ENCODE peak calls at places on chromosomes 7 and 10, in six cellular contexts. One of them, this sample, is unnamed.
A peak's percentile ranks its signal among the peaks of the same experiment; 100 is the strongest.

GRCh38 chr7:39745320-39745719 is 121.9 kb downstream of the RALA start:
- DNase-seq in amniotic epithelial cell: no peak
- DNase-seq in naive thymus-derived CD8-positive, alpha-beta T cell: no peak
- DNase-seq in substantia nigra: no peak
- DNase-seq in Caki2: no peak
- DNase-seq in B cell: no peak
- DNase-seq in this sample: no peak

GRCh38 chr7:30322656-30323355 is 38.4 kb downstream of the ZNRF2 start:
- DNase-seq in amniotic epithelial cell: no peak
- DNase-seq in naive thymus-derived CD8-positive, alpha-beta T cell: no peak
- DNase-seq in substantia nigra: no peak
- DNase-seq in Caki2: no peak
- DNase-seq in B cell: peak; percentile 32
- DNase-seq in this sample: no peak

GRCh38 chr10:117503886-117504205 is 38.7 kb upstream of the EMX2 start:
- DNase-seq in amniotic epithelial cell: no peak
- DNase-seq in naive thymus-derived CD8-positive, alpha-beta T cell: no peak
- DNase-seq in substantia nigra: no peak
- DNase-seq in Caki2: no peak
- DNase-seq in B cell: no peak
- DNase-seq in this sample: no peak

GRCh38 chr10:6052247-6053221 is 9.6 kb downstream of the IL2RA start:
- DNase-seq in amniotic epithelial cell: no peak
- DNase-seq in naive thymus-derived CD8-positive, alpha-beta T cell: peak; percentile 54
- DNase-seq in substantia nigra: no peak
- DNase-seq in Caki2: no peak
- DNase-seq in B cell: peak; percentile 62
- DNase-seq in this sample: no peak

GRCh38 chr10:95880704-95881103 is 27.1 kb upstream of the CC2D2B start:
- DNase-seq in amniotic epithelial cell: no peak
- DNase-seq in naive thymus-derived CD8-positive, alpha-beta T cell: no peak
- DNase-seq in substantia nigra: no peak
- DNase-seq in Caki2: no peak
- DNase-seq in B cell: peak; percentile 61
- DNase-seq in this sample: no peak

GRCh38 chr7:120190566-120190965 is 82.4 kb upstream of the KCND2 start:
- DNase-seq in amniotic epithelial cell: peak; percentile 27
- DNase-seq in naive thymus-derived CD8-positive, alpha-beta T cell: no peak
- DNase-seq in substantia nigra: no peak
- DNase-seq in Caki2: no peak
- DNase-seq in B cell: no peak
- DNase-seq in this sample: no peak

GRCh38 chr10:62461120-62461519 is 87.0 kb downstream of the ZNF365 start:
- DNase-seq in amniotic epithelial cell: no peak
- DNase-seq in naive thymus-derived CD8-positive, alpha-beta T cell: no peak
- DNase-seq in substantia nigra: no peak
- DNase-seq in Caki2: no peak
- DNase-seq in B cell: no peak
- DNase-seq in this sample: no peak

GRCh38 chr7:121824276-121824675 is 48.7 kb upstream of the PTPRZ1 start:
- DNase-seq in amniotic epithelial cell: no peak
- DNase-seq in naive thymus-derived CD8-positive, alpha-beta T cell: no peak
- DNase-seq in substantia nigra: no peak
- DNase-seq in Caki2: no peak
- DNase-seq in B cell: no peak
- DNase-seq in this sample: no peak

GRCh38 chr7:2819954-2820397 is 24.1 kb downstream of the GNA12 start:
- DNase-seq in amniotic epithelial cell: no peak
- DNase-seq in naive thymus-derived CD8-positive, alpha-beta T cell: no peak
- DNase-seq in substantia nigra: no peak
- DNase-seq in Caki2: no peak
- DNase-seq in B cell: no peak
- DNase-seq in this sample: no peak

GRCh38 chr7:128904381-128905197 is 5.9 kb downstream of the KCP start:
- DNase-seq in amniotic epithelial cell: peak; percentile 45
- DNase-seq in naive thymus-derived CD8-positive, alpha-beta T cell: peak; percentile 39
- DNase-seq in substantia nigra: no peak
- DNase-seq in Caki2: peak; percentile 44
- DNase-seq in B cell: peak; percentile 81
- DNase-seq in this sample: peak; percentile 74

GRCh38 chr10:20281579-20281978 is 465.3 kb downstream of the PLXDC2 start:
- DNase-seq in amniotic epithelial cell: no peak
- DNase-seq in naive thymus-derived CD8-positive, alpha-beta T cell: no peak
- DNase-seq in substantia nigra: no peak
- DNase-seq in Caki2: no peak
- DNase-seq in B cell: no peak
- DNase-seq in this sample: no peak

GRCh38 chr7:2585446-2585845 is 26.7 kb downstream of the IQCE start:
- DNase-seq in amniotic epithelial cell: no peak
- DNase-seq in naive thymus-derived CD8-positive, alpha-beta T cell: no peak
- DNase-seq in substantia nigra: no peak
- DNase-seq in Caki2: no peak
- DNase-seq in B cell: no peak
- DNase-seq in this sample: no peak

GRCh38 chr7:39431242-39431641 is 135.0 kb upstream of the YAE1 start:
- DNase-seq in amniotic epithelial cell: no peak
- DNase-seq in naive thymus-derived CD8-positive, alpha-beta T cell: no peak
- DNase-seq in substantia nigra: no peak
- DNase-seq in Caki2: no peak
- DNase-seq in B cell: no peak
- DNase-seq in this sample: no peak

GRCh38 chr10:68516766-68517165 is 10.6 kb downstream of the SLC25A16 start:
- DNase-seq in amniotic epithelial cell: peak; percentile 37
- DNase-seq in naive thymus-derived CD8-positive, alpha-beta T cell: no peak
- DNase-seq in substantia nigra: no peak
- DNase-seq in Caki2: no peak
- DNase-seq in B cell: no peak
- DNase-seq in this sample: no peak

GRCh38 chr7:91492773-91493172 is 228.5 kb downstream of the FZD1 start:
- DNase-seq in amniotic epithelial cell: no peak
- DNase-seq in naive thymus-derived CD8-positive, alpha-beta T cell: no peak
- DNase-seq in substantia nigra: no peak
- DNase-seq in Caki2: no peak
- DNase-seq in B cell: no peak
- DNase-seq in this sample: no peak

GRCh38 chr10:70575874-70576802 is 26.4 kb downstream of the PRF1 start:
- DNase-seq in amniotic epithelial cell: peak; percentile 91
- DNase-seq in naive thymus-derived CD8-positive, alpha-beta T cell: no peak
- DNase-seq in substantia nigra: no peak
- DNase-seq in Caki2: peak; percentile 14
- DNase-seq in B cell: peak; percentile 34
- DNase-seq in this sample: no peak

GRCh38 chr10:6951771-6952170 is 371.7 kb upstream of the PRKCQ start:
- DNase-seq in amniotic epithelial cell: no peak
- DNase-seq in naive thymus-derived CD8-positive, alpha-beta T cell: no peak
- DNase-seq in substantia nigra: no peak
- DNase-seq in Caki2: no peak
- DNase-seq in B cell: no peak
- DNase-seq in this sample: no peak

GRCh38 chr7:72467237-72467636 is 55.1 kb upstream of the CALN1 start:
- DNase-seq in amniotic epithelial cell: no peak
- DNase-seq in naive thymus-derived CD8-positive, alpha-beta T cell: no peak
- DNase-seq in substantia nigra: no peak
- DNase-seq in Caki2: no peak
- DNase-seq in B cell: no peak
- DNase-seq in this sample: no peak

GRCh38 chr10:123858039-123858740 is 33.4 kb downstream of the CPXM2 start:
- DNase-seq in amniotic epithelial cell: no peak
- DNase-seq in naive thymus-derived CD8-positive, alpha-beta T cell: no peak
- DNase-seq in substantia nigra: no peak
- DNase-seq in Caki2: peak; percentile 39
- DNase-seq in B cell: no peak
- DNase-seq in this sample: no peak

GRCh38 chr10:124449170-124450009 is 445 bp downstream of the NKX1-2 start:
- DNase-seq in amniotic epithelial cell: no peak
- DNase-seq in naive thymus-derived CD8-positive, alpha-beta T cell: no peak
- DNase-seq in substantia nigra: no peak
- DNase-seq in Caki2: no peak
- DNase-seq in B cell: peak; percentile 24
- DNase-seq in this sample: no peak

GRCh38 chr10:78653555-78653954 is 415.2 kb upstream of the ZMIZ1 start:
- DNase-seq in amniotic epithelial cell: no peak
- DNase-seq in naive thymus-derived CD8-positive, alpha-beta T cell: no peak
- DNase-seq in substantia nigra: no peak
- DNase-seq in Caki2: no peak
- DNase-seq in B cell: no peak
- DNase-seq in this sample: no peak

GRCh38 chr7:14368285-14368684 is 378.8 kb upstream of the ETV1 start:
- DNase-seq in amniotic epithelial cell: no peak
- DNase-seq in naive thymus-derived CD8-positive, alpha-beta T cell: no peak
- DNase-seq in substantia nigra: no peak
- DNase-seq in Caki2: no peak
- DNase-seq in B cell: no peak
- DNase-seq in this sample: no peak

GRCh38 chr10:78589687-78590086 is 479.1 kb upstream of the ZMIZ1 start:
- DNase-seq in amniotic epithelial cell: no peak
- DNase-seq in naive thymus-derived CD8-positive, alpha-beta T cell: no peak
- DNase-seq in substantia nigra: no peak
- DNase-seq in Caki2: no peak
- DNase-seq in B cell: no peak
- DNase-seq in this sample: peak; percentile 23

GRCh38 chr7:120033114-120033513 is 239.9 kb upstream of the KCND2 start:
- DNase-seq in amniotic epithelial cell: peak; percentile 35
- DNase-seq in naive thymus-derived CD8-positive, alpha-beta T cell: no peak
- DNase-seq in substantia nigra: no peak
- DNase-seq in Caki2: peak; percentile 59
- DNase-seq in B cell: no peak
- DNase-seq in this sample: no peak

GRCh38 chr7:157402388-157402703 is 65.5 kb downstream of the DNAJB6 start:
- DNase-seq in amniotic epithelial cell: no peak
- DNase-seq in naive thymus-derived CD8-positive, alpha-beta T cell: no peak
- DNase-seq in substantia nigra: no peak
- DNase-seq in Caki2: no peak
- DNase-seq in B cell: no peak
- DNase-seq in this sample: no peak

GRCh38 chr7:963236-964078 is 9.0 kb upstream of the ADAP1 start:
- DNase-seq in amniotic epithelial cell: no peak
- DNase-seq in naive thymus-derived CD8-positive, alpha-beta T cell: peak; percentile 21
- DNase-seq in substantia nigra: no peak
- DNase-seq in Caki2: no peak
- DNase-seq in B cell: peak; percentile 69
- DNase-seq in this sample: no peak

GRCh38 chr10:124678566-124679240 is 65.5 kb downstream of the FAM53B start:
- DNase-seq in amniotic epithelial cell: no peak
- DNase-seq in naive thymus-derived CD8-positive, alpha-beta T cell: peak; percentile 31
- DNase-seq in substantia nigra: no peak
- DNase-seq in Caki2: no peak
- DNase-seq in B cell: no peak
- DNase-seq in this sample: no peak

GRCh38 chr10:6721964-6722615 is 142.0 kb upstream of the PRKCQ start:
- DNase-seq in amniotic epithelial cell: peak; percentile 95
- DNase-seq in naive thymus-derived CD8-positive, alpha-beta T cell: no peak
- DNase-seq in substantia nigra: no peak
- DNase-seq in Caki2: peak; percentile 77
- DNase-seq in B cell: no peak
- DNase-seq in this sample: no peak

GRCh38 chr10:88150338-88150737 is 286.9 kb downstream of the PTEN start:
- DNase-seq in amniotic epithelial cell: peak; percentile 86
- DNase-seq in naive thymus-derived CD8-positive, alpha-beta T cell: no peak
- DNase-seq in substantia nigra: no peak
- DNase-seq in Caki2: peak; percentile 42
- DNase-seq in B cell: no peak
- DNase-seq in this sample: no peak

GRCh38 chr10:97589479-97589878 is at the start of gene C10orf62:
- DNase-seq in amniotic epithelial cell: no peak
- DNase-seq in naive thymus-derived CD8-positive, alpha-beta T cell: no peak
- DNase-seq in substantia nigra: no peak
- DNase-seq in Caki2: no peak
- DNase-seq in B cell: no peak
- DNase-seq in this sample: no peak

GRCh38 chr7:71286924-71287323 is 155.0 kb downstream of the GALNT17 start:
- DNase-seq in amniotic epithelial cell: no peak
- DNase-seq in naive thymus-derived CD8-positive, alpha-beta T cell: no peak
- DNase-seq in substantia nigra: no peak
- DNase-seq in Caki2: no peak
- DNase-seq in B cell: no peak
- DNase-seq in this sample: no peak

GRCh38 chr7:40151504-40151903 is 16.7 kb downstream of the SUGCT start:
- DNase-seq in amniotic epithelial cell: no peak
- DNase-seq in naive thymus-derived CD8-positive, alpha-beta T cell: no peak
- DNase-seq in substantia nigra: no peak
- DNase-seq in Caki2: no peak
- DNase-seq in B cell: no peak
- DNase-seq in this sample: no peak

GRCh38 chr10:31866118-31866670 is 62.4 kb downstream of the ARHGAP12 start:
- DNase-seq in amniotic epithelial cell: peak; percentile 41
- DNase-seq in naive thymus-derived CD8-positive, alpha-beta T cell: no peak
- DNase-seq in substantia nigra: no peak
- DNase-seq in Caki2: no peak
- DNase-seq in B cell: no peak
- DNase-seq in this sample: peak; percentile 17

GRCh38 chr7:94183289-94183749 is 179.2 kb upstream of the BET1 start:
- DNase-seq in amniotic epithelial cell: peak; percentile 100
- DNase-seq in naive thymus-derived CD8-positive, alpha-beta T cell: no peak
- DNase-seq in substantia nigra: no peak
- DNase-seq in Caki2: peak; percentile 96
- DNase-seq in B cell: no peak
- DNase-seq in this sample: peak; percentile 4

GRCh38 chr7:24337180-24337579 is 53.2 kb downstream of the NPY start:
- DNase-seq in amniotic epithelial cell: no peak
- DNase-seq in naive thymus-derived CD8-positive, alpha-beta T cell: no peak
- DNase-seq in substantia nigra: no peak
- DNase-seq in Caki2: no peak
- DNase-seq in B cell: no peak
- DNase-seq in this sample: no peak

GRCh38 chr10:80501913-80502521 is 35.7 kb upstream of the SH2D4B start:
- DNase-seq in amniotic epithelial cell: peak; percentile 13
- DNase-seq in naive thymus-derived CD8-positive, alpha-beta T cell: no peak
- DNase-seq in substantia nigra: no peak
- DNase-seq in Caki2: peak; percentile 70
- DNase-seq in B cell: no peak
- DNase-seq in this sample: no peak

GRCh38 chr7:15602236-15602635 is 40.4 kb upstream of the AGMO start:
- DNase-seq in amniotic epithelial cell: peak; percentile 33
- DNase-seq in naive thymus-derived CD8-positive, alpha-beta T cell: no peak
- DNase-seq in substantia nigra: no peak
- DNase-seq in Caki2: no peak
- DNase-seq in B cell: no peak
- DNase-seq in this sample: no peak

GRCh38 chr10:90834326-90834725 is 23.5 kb downstream of the HTR7 start:
- DNase-seq in amniotic epithelial cell: peak; percentile 44
- DNase-seq in naive thymus-derived CD8-positive, alpha-beta T cell: no peak
- DNase-seq in substantia nigra: no peak
- DNase-seq in Caki2: no peak
- DNase-seq in B cell: no peak
- DNase-seq in this sample: no peak